ENCODE peak calls at places on chromosomes 11 and 22, in five cellular contexts. A is spleen; C is CD8-positive, alpha-beta memory T cell; W is adrenal gland; N is uterus. F is an unnamed sample. For H3K36me3, the result is how much of the 10 kb centered on the place peaks cover.

GRCh38 chr11:69656536-69657455 is 15.8 kb downstream of the CCND1 start:
- DNase-seq in N (no peak), C (peak), A (peak), W (no peak), F (peak)

GRCh38 chr11:1151366-1152315 is 6.1 kb upstream of the MUC5AC start:
- DNase-seq in W (no peak), A (peak), C (no peak), N (no peak), F (no peak)

GRCh38 chr11:126963603-126964353 is 36.8 kb downstream of the KIRREL3 start:
- DNase-seq in A (no peak), C (no peak), N (no peak), W (no peak), F (no peak)

GRCh38 chr11:69539416-69540117 is 58.1 kb downstream of the LINC01488 start:
- DNase-seq in A (peak), W (peak), C (peak), N (no peak), F (no peak)

GRCh38 chr22:22030493-22031182 is 48.1 kb upstream of the TOP3B start:
- DNase-seq in W (no peak), N (peak), A (peak), C (no peak), F (no peak)

GRCh38 chr11:99489561-99489960 is 468.8 kb downstream of the CNTN5 start:
- DNase-seq in C (no peak), N (no peak), W (no peak), A (no peak), F (no peak)

GRCh38 chr22:22422629-22423112 is 85.9 kb downstream of the ZNF280B start:
- DNase-seq in W (peak), C (peak), A (peak), N (no peak), F (no peak)

GRCh38 chr11:111976614-111977140 is 39.5 kb downstream of the DIXDC1 start:
- DNase-seq in W (peak), C (no peak), A (no peak), N (peak), F (no peak)

GRCh38 chr11:117232911-117233409 is 489 bp downstream of the RNF214 start:
- DNase-seq in W (peak), A (peak), N (peak), C (no peak), F (no peak)

GRCh38 chr11:129997513-129997912 is 5.1 kb downstream of the PRDM10 start:
- DNase-seq in N (no peak), A (no peak), W (no peak), C (no peak), F (no peak)

GRCh38 chr11:2791521-2792375 is 92.0 kb upstream of the KCNQ1OT1 start:
- DNase-seq in W (peak), C (peak), A (peak), N (peak), F (peak)

GRCh38 chr11:116482716-116483115 is 290.1 kb downstream of the BUD13 start:
- DNase-seq in A (no peak), W (no peak), C (no peak), N (no peak), F (no peak)

GRCh38 chr22:46053563-46054090 is 76.7 kb upstream of the WNT7B start:
- DNase-seq in C (peak), N (peak), W (peak), A (peak), F (no peak)

GRCh38 chr11:104782377-104782754 is 115.9 kb downstream of the CASP12 start:
- DNase-seq in N (no peak), A (no peak), C (no peak), W (no peak), F (no peak)

GRCh38 chr11:78228467-78228866 is 39.7 kb downstream of the USP35 start:
- DNase-seq in N (no peak), A (no peak), C (no peak), W (no peak), F (no peak)

GRCh38 chr11:102849319-102849718 is 5.9 kb upstream of the MMP3 start:
- DNase-seq in C (no peak), N (no peak), A (no peak), W (no peak), F (no peak)

GRCh38 chr11:116231540-116231939 is 541.2 kb downstream of the BUD13 start:
- DNase-seq in C (no peak), N (no peak), A (no peak), W (no peak), F (no peak)

GRCh38 chr11:63838150-63838681 is 694 bp upstream of the MARK2 start:
- DNase-seq in W (peak), C (peak), A (peak), N (no peak), F (peak)

GRCh38 chr11:128690746-128691091 is 3.2 kb upstream of the FLI1 start:
- DNase-seq in A (peak), C (no peak), N (no peak), W (no peak), F (no peak)

GRCh38 chr22:19525116-19525660 is 978 bp upstream of the CLDN5 start:
- DNase-seq in N (no peak), A (peak), W (no peak), C (no peak), F (no peak)

GRCh38 chr22:50280708-50281383 is 10.7 kb upstream of the MAPK11 start:
- DNase-seq in A (no peak), N (no peak), C (no peak), W (no peak), F (no peak)

GRCh38 chr11:8328231-8328794 is 64.6 kb upstream of the LMO1 start:
- DNase-seq in W (no peak), C (no peak), N (no peak), A (peak), F (no peak)

GRCh38 chr11:9831122-9831521 is 167.2 kb downstream of the SWAP70 start:
- DNase-seq in C (no peak), A (no peak), W (no peak), N (no peak), F (no peak)

GRCh38 chr22:33853200-33854097 is 66.8 kb downstream of the LARGE1 start:
- DNase-seq in N (peak), A (peak), W (peak), C (no peak), F (peak)

GRCh38 chr22:39029227-39029626 is 8.3 kb downstream of the APOBEC3D start:
- DNase-seq in W (no peak), C (no peak), N (no peak), A (no peak), F (no peak)

GRCh38 chr22:44364750-44365118 is 52.0 kb upstream of the SHISAL1 start:
- DNase-seq in W (no peak), A (peak), C (peak), N (peak), F (no peak)

GRCh38 chr11:13316528-13316961 is 39.0 kb downstream of the BMAL1 start:
- DNase-seq in C (no peak), W (peak), N (peak), A (no peak), F (no peak)

GRCh38 chr11:72787262-72788104 is 6.4 kb downstream of the STARD10 start:
- DNase-seq in C (no peak), W (no peak), A (peak), N (no peak), F (no peak)

GRCh38 chr22:40279017-40279416 is 67.3 kb upstream of the ADSL start:
- DNase-seq in C (no peak), W (no peak), A (no peak), N (no peak), F (no peak)
- H3K36me3 ChIP-seq in C (under half), W (under half), A (half or more), N (under half), F (under half)

DNA sequence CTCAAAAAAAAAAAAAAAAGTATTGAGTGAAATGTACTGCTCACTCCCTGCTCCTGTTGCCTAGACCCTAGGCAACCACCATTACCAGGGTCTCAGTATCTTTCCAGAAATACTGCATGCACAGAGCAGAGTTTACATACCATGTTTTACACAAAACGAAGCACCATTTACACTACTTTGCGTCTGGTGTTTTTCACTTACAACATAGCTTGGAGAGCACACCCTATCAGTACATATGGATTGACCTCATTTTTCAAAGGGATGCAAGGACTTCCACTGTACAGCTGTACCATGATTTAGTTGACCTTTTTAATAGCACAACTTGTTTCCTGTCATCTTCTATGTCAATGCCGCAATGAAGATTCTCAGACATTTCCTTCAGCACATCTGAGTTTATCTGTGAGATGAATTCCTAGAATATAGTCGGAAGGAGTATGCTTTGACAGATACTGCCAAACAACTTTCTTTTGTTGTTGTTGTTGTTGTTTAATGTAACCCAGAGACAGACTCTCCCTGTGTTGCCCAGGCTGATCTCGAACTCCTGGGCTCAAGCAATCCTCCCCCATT is 6.2 kb downstream of the MYH9 start:
- DNase-seq in W (no peak), C (no peak), A (no peak), N (no peak), F (no peak)
- H3K27ac ChIP-seq in W (peak), C (no peak), A (peak), N (peak), F (peak)

DNA sequence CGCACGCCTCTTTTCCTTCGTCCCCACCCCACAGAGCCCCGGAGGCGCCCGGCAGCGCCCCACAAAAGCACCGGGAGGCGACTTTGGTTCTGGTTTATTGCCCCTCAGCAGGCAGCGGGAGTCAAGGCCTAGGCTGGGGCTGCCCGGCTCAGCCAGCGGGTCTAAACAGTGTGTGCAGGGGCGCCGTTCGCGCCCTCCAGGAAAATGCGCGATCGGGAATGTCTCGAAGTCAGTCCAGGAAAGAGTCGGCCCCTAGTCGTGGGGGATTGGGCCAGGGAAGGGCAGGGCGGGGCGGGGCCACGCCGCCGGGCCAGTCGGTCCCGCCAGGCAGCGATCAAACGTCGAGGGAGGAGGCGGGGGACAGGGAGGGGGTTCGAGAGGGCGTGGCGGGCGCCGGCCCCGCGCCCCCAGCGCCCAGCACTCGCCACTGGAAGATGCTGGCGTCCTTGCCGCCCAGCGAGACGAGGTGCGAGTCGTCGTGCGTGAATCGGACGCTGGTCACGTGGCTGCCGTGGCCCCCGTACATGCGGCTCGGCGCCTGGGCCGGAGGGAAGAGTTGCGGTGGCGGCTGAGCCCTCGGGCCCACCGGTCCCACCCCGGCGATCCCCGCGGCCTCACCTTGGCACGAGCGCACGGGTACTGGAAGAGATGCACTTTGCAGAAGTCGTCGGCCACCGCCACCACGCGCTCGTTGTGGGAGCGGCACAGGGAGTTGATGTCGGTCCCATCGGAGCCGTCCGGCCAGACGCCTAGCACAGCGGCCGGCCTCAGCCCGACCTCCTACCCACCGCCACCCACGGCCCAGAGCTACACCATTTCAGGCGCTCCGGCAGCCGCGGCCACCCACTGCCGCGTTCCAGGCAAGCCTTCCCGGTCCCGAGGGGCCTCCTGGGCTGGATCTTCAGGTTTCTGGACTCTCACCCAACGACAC is 741 bp upstream of the MTA2 start:
- DNase-seq in W (peak), A (peak), N (peak), C (peak), F (peak)
- H3K36me3 ChIP-seq in W (under half), A (under half), N (under half), C (under half), F (under half)

GRCh38 chr11:134124660-134125451 is 56.0 kb downstream of the JAM3 start:
- DNase-seq in W (peak), A (peak), N (no peak), C (no peak), F (no peak)

GRCh38 chr11:134120143-134120850 is 51.4 kb downstream of the JAM3 start:
- DNase-seq in W (peak), C (no peak), N (peak), A (no peak), F (peak)

GRCh38 chr11:134118016-134118415 is 49.1 kb downstream of the JAM3 start:
- DNase-seq in A (no peak), C (no peak), N (no peak), W (no peak), F (no peak)

GRCh38 chr11:134119094-134119493 is 50.2 kb downstream of the JAM3 start:
- DNase-seq in C (no peak), W (no peak), A (no peak), N (no peak), F (no peak)

GRCh38 chr11:134120921-134121526 is 52.2 kb downstream of the JAM3 start:
- DNase-seq in N (peak), W (no peak), C (no peak), A (no peak), F (no peak)
- H3K27ac ChIP-seq in N (peak), W (peak), C (no peak), A (no peak), F (peak)

DNA sequence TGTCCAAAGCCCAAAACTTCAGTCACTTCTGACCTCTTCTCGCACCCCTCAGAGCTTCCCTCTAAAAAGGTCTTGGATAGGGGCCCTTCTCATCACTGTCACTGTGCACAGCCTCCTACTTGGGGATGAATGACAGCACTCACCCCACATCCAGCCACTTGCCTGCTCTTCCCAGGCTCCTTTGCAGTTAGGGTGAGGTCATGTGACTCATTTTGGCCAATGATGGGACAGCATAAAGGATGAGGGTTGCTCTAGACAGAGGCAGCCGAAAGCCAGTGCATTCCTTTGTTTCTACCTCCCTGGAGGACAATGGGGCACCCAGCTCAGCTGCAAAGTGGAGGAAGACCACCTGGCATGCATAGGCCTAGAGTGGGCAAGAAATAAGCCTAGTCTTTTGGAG is 1413.3 kb downstream of the TBC1D22A start:
- DNase-seq in A (no peak), W (no peak), N (no peak), C (no peak), F (no peak)
- H3K36me3 ChIP-seq in A (under half), W (under half), N (under half), C (under half), F (under half)

GRCh38 chr11:122045181-122045586 is 70.8 kb downstream of the BLID start:
- DNase-seq in A (no peak), W (no peak), N (no peak), C (no peak), F (no peak)
- H3K27ac ChIP-seq in A (no peak), W (no peak), N (no peak), C (no peak), F (no peak)

DNA sequence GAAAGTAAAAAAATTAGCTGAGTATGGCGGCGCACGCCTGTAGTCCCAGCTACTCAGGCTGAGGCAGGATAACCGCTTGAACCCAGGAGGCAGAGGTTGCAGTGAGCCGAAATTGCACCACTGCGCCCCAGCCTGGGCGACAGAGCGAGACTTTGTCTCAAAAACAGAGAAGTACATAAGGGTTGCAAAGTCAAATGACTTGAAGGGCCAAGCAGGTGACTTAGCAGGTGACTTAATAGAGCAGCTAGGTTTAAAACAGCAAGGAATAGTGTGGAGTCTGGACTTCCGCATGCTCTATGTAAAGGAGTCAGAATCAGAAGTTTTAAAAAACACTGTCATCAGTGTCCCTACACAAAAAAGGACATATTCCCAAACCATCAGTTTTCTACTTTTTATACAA is 31.7 kb downstream of the EP300 start:
- DNase-seq in C (no peak), W (no peak), N (no peak), A (no peak), F (no peak)
- H3K36me3 ChIP-seq in C (under half), W (under half), N (under half), A (half or more), F (under half)

DNA sequence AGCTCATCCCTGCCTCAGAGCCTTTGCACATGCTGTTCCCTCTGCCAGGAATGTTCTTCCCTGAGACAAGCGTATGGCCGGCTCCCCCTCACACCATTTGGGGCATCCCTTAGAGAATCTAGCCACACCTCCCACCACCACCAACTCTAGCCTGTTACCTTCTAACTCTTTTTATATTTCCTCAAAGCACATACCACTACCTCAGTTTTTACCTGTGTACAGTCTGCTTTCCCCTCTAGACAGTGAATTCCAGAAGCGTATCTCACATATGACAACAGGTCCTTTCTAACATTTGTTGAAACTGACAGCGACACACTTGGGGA is 75.1 kb upstream of the ARFGAP3 start:
- DNase-seq in N (no peak), A (no peak), W (no peak), C (no peak), F (no peak)
- H3K27ac ChIP-seq in N (peak), A (peak), W (peak), C (no peak), F (peak)

DNA sequence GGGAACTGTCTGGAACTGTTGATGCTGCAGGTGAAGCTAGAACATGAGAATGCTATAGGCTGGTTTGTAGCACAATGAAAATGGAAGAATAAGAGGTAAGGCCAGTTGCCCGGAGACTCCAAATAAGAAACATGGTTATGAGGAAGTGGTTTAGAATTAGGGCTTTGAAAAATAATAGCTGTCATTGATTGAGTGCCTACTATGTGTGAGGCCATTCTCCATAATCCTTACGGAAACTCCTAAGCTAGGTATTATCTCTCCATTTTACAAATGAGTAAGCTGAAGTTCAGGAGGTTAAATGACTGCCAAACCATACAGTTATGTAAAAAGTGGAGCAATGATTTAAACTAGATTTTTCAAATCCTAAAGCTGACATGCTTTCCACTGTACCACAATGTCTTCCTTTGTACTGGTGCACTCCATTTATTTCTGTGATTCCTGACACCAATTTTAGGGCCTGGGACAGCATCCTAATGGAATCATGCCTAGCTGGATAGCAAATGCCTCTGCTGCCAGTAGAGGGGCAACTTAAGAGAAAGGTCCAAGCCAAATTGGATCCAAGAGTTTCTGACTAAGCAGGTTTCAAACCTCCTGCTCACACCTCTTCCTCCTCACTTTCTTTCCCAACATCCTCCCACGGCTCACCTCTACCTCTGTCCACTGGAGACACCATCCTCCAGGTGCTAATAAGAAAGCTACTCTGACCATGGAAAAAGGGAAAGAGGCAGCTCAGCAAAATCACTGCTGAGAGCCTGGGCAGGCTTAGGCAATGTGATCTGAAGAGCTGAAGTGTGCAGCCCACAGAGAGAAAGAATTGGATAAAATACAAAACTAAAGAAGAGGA is 46.9 kb upstream of the PICALM start:
- DNase-seq in W (no peak), A (no peak), N (no peak), C (no peak), F (no peak)
- H3K36me3 ChIP-seq in W (under half), A (under half), N (under half), C (under half), F (under half)